ENCODE peak calls at places on chromosomes 4 and X, in seven cellular contexts. Y is CD4-positive, CD25-positive, alpha-beta regulatory T cell; Q is brain microvascular endothelial cell; C is AG04450; V is fibroblast of the conjunctiva; R is activated CD4-positive, alpha-beta T cell treated with anti-CD3 and anti-CD28 coated beads, Interleukin-2, amount 50 U/mL, for 24 hours; J is GM20000. M is an unnamed sample.
A peak's percentile ranks its signal among the peaks of the same experiment; 100 is the strongest.

GRCh38 chr4:112178731-112179130 is 33.5 kb downstream of the FAM241A start:
- DNase-seq in C (no peak), V (no peak), R (no peak), Q (no peak), J (no peak), Y (no peak), M (no peak)

GRCh38 chrX:52216541-52216940 is 31.9 kb downstream of the MAGED4 start:
- DNase-seq in R (no peak), J (no peak), C (no peak), Q (no peak), V (no peak), Y (no peak), M (no peak)

GRCh38 chr4:37981425-37981824 is 21.2 kb downstream of the PTTG2 start:
- DNase-seq in C (no peak), Y (no peak), R (no peak), Q (no peak), J (no peak), V (no peak), M (no peak)

GRCh38 chrX:52271212-52271611 is 86.5 kb downstream of the MAGED4 start:
- DNase-seq in R (no peak), Y (no peak), V (no peak), Q (no peak), C (no peak), J (no peak), M (no peak)

GRCh38 chrX:109774706-109775105 is 41.6 kb upstream of the ACSL4 start:
- DNase-seq in Q (peak; percentile 71), C (peak; percentile 20), Y (no peak), V (peak; percentile 47), J (peak; percentile 56), R (no peak), M (peak; percentile 48)

GRCh38 chrX:119885554-119886428 is 9.9 kb upstream of the AKAP14 start:
- DNase-seq in J (no peak), Q (no peak), V (no peak), Y (no peak), C (no peak), R (no peak), M (no peak)

GRCh38 chr4:78862314-78862737 is 76.9 kb downstream of the PAQR3 start:
- DNase-seq in R (no peak), Q (no peak), C (no peak), J (no peak), Y (no peak), V (no peak), M (no peak)

GRCh38 chr4:158529505-158529904 is 7.8 kb downstream of the RXFP1 start:
- DNase-seq in C (no peak), Y (no peak), R (no peak), Q (no peak), J (no peak), V (no peak), M (no peak)

GRCh38 chrX:111411591-111412371 is at the start of gene DCX:
- DNase-seq in C (no peak), Y (no peak), Q (no peak), V (no peak), J (no peak), R (no peak), M (no peak)

GRCh38 chr4:123588631-123589223 is 192.1 kb downstream of the SPRY1 start:
- DNase-seq in R (no peak), V (no peak), J (peak; percentile 25), C (no peak), Y (no peak), Q (peak; percentile 40), M (no peak)

GRCh38 chr4:152372444-152372843 is 163.4 kb downstream of the FBXW7 start:
- DNase-seq in C (no peak), Y (no peak), Q (no peak), R (no peak), J (no peak), V (no peak), M (no peak)

GRCh38 chrX:153884136-153885076 is 1.6 kb downstream of the L1CAM start:
- DNase-seq in R (no peak), Q (no peak), Y (no peak), J (no peak), C (no peak), V (no peak), M (no peak)

GRCh38 chr4:69831646-69832325 is 28.2 kb downstream of the SULT1E1 start:
- DNase-seq in R (no peak), C (no peak), Q (no peak), Y (no peak), V (no peak), J (peak; percentile 32), M (no peak)

GRCh38 chr4:8579526-8580320 is 469 bp upstream of the GPR78 start:
- DNase-seq in Q (no peak), J (no peak), Y (no peak), V (no peak), R (no peak), C (no peak), M (no peak)

GRCh38 chr4:21512351-21512750 is 436.2 kb downstream of the KCNIP4 start:
- DNase-seq in V (peak; percentile 32), C (no peak), R (no peak), J (peak; percentile 13), Y (no peak), Q (peak; percentile 45), M (peak; percentile 44)